ENCODE peak calls at places on chromosome 5, in six cellular contexts. F is nephron progenitor cell; D is A172; I is stromal cell of bone marrow; W is stimulated activated CD4-positive, alpha-beta T cell treated with anti-CD3 and anti-CD28 coated beads, Interleukin-1b, Interleukin-23, amount 100 ng/mL, for 4 hours; S is AG08396. B is an unnamed sample.

GRCh38 chr5:179164331-179165311 is 104.4 kb downstream of the ZNF354C start:
- DNase-seq in F (no peak), D (no peak), I (no peak), W (no peak), S (no peak), B (no peak)

GRCh38 chr5:102152906-102153787 is 142.9 kb downstream of the SLCO4C1 start:
- DNase-seq in F (peak; percentile 22), D (peak; percentile 56), I (peak; percentile 9), W (no peak), S (peak; percentile 5), B (peak; percentile 29)

GRCh38 chr5:107870984-107871383 is 200.2 kb upstream of the EFNA5 start:
- DNase-seq in F (no peak), D (no peak), I (no peak), W (no peak), S (no peak), B (no peak)

GRCh38 chr5:118768607-118769175 is 219.7 kb downstream of the DTWD2 start:
- DNase-seq in F (no peak), D (no peak), I (no peak), W (no peak), S (no peak), B (no peak)

GRCh38 chr5:131759704-131760103 is 37.1 kb downstream of the FNIP1 start:
- DNase-seq in F (no peak), D (no peak), I (no peak), W (no peak), S (no peak), B (no peak)

GRCh38 chr5:136776022-136776927 is 410.9 kb upstream of the TRPC7 start:
- DNase-seq in F (no peak), D (no peak), I (peak; percentile 9), W (no peak), S (no peak), B (peak; percentile 77)

GRCh38 chr5:68264024-68264956 is 48.7 kb downstream of the PIK3R1 start:
- DNase-seq in F (no peak), D (peak; percentile 35), I (no peak), W (no peak), S (peak; percentile 30), B (no peak)

GRCh38 chr5:66452109-66452508 is 144.1 kb upstream of the MAST4 start:
- DNase-seq in F (no peak), D (no peak), I (no peak), W (no peak), S (no peak), B (no peak)

GRCh38 chr5:26700759-26701384 is 337.5 kb downstream of the CDH9 start:
- DNase-seq in F (peak; percentile 46), D (peak; percentile 70), I (no peak), W (no peak), S (no peak), B (peak; percentile 18)

GRCh38 chr5:132020568-132021339 is 9.3 kb upstream of the ACSL6 start:
- DNase-seq in F (no peak), D (no peak), I (no peak), W (no peak), S (no peak), B (no peak)

GRCh38 chr5:151585970-151586369 is 5.2 kb downstream of the FAT2 start:
- DNase-seq in F (no peak), D (no peak), I (peak; percentile 14), W (no peak), S (peak; percentile 39), B (peak; percentile 76)

GRCh38 chr5:6719417-6719816 is 6.2 kb downstream of the TENT4A start:
- DNase-seq in F (no peak), D (no peak), I (no peak), W (no peak), S (no peak), B (no peak)

B was measured in bronchial epithelial cell.